ENCODE peak calls at places on chromosomes 7 and 10, in nine cellular contexts. Z is activated naive CD8-positive, alpha-beta T cell treated with anti-CD3 and anti-CD28 coated beads, Interleukin-2, amount 50 U/mL, for 24 hours; D is activated CD8-positive, alpha-beta memory T cell treated with anti-CD3 and anti-CD28 coated beads, Interleukin-2, amount 50 U/mL, for 48 hours; A is hepatic stellate cell; H is AG09319; N is NCI-H526 treated with DMSO at 0.1 percent for 48 hours; X is fibroblast of pulmonary artery; U is psoas muscle; M is NCI-H510A treated with DMSO at 0.1 percent for 48 hours. K is an unnamed sample.

GRCh38 chr10:33901166-33901565 is 566.7 kb upstream of the NRP1 start:
- DNase-seq in U (no peak), A (peak; percentile 27), Z (no peak), X (peak; percentile 69), D (no peak), N (no peak), H (peak; percentile 67), M (no peak), K (no peak)

GRCh38 chr7:106681815-106682495 is 21.0 kb upstream of the CCDC71L start:
- DNase-seq in U (no peak), X (peak; percentile 72), A (peak; percentile 61), H (no peak), D (no peak), M (no peak), Z (no peak), N (no peak), K (no peak)

GRCh38 chr10:116184448-116184794 is 88.6 kb downstream of the GFRA1 start:
- DNase-seq in U (no peak), D (no peak), Z (no peak), X (no peak), M (no peak), A (no peak), H (no peak), N (no peak), K (no peak)

GRCh38 chr10:12849351-12850181 is 151.9 kb downstream of the CCDC3 start:
- DNase-seq in U (no peak), H (no peak), N (no peak), M (peak; percentile 12), Z (no peak), D (no peak), A (no peak), X (peak; percentile 14), K (peak; percentile 30)

GRCh38 chr10:131743190-131744151 is 157.3 kb upstream of the PPP2R2D start:
- DNase-seq in M (no peak), D (peak; percentile 40), N (no peak), X (no peak), U (no peak), H (no peak), A (no peak), Z (peak; percentile 30), K (no peak)

GRCh38 chr10:12503311-12503710 is 154.0 kb downstream of the CAMK1D start:
- DNase-seq in N (peak; percentile 62), A (no peak), M (peak; percentile 90), Z (no peak), U (no peak), H (no peak), D (peak; percentile 20), X (no peak), K (peak; percentile 95)

GRCh38 chr7:44587843-44588711 is 6.0 kb upstream of the TMED4 start:
- DNase-seq in D (no peak), X (peak; percentile 81), H (no peak), U (no peak), Z (peak; percentile 59), A (no peak), N (peak; percentile 52), M (peak; percentile 52), K (peak; percentile 36)

GRCh38 chr10:73655257-73655989 is 406 bp downstream of the SYNPO2L start:
- DNase-seq in N (no peak), D (no peak), U (no peak), X (no peak), A (no peak), M (no peak), Z (no peak), H (no peak), K (no peak)

GRCh38 chr10:91909178-91909677 is at the start of gene FGFBP3:
- DNase-seq in Z (peak; percentile 51), H (no peak), A (no peak), M (peak; percentile 91), N (peak; percentile 53), U (no peak), X (peak; percentile 51), D (peak; percentile 60), K (peak; percentile 84)

GRCh38 chr10:88270061-88270808 is 312.9 kb downstream of the RNLS start:
- DNase-seq in M (no peak), Z (no peak), H (no peak), D (no peak), U (no peak), X (no peak), N (no peak), A (no peak), K (no peak)

GRCh38 chr7:142516038-142516501 is 233.2 kb upstream of the PRSS1 start:
- DNase-seq in N (peak; percentile 71), D (no peak), Z (no peak), X (peak; percentile 79), A (peak; percentile 39), M (no peak), H (peak; percentile 50), U (no peak), K (peak; percentile 21)

GRCh38 chr10:9807848-9808247 is 1209.8 kb upstream of the CELF2 start:
- DNase-seq in U (no peak), H (no peak), M (no peak), A (no peak), X (no peak), N (no peak), D (no peak), Z (no peak), K (no peak)

GRCh38 chr7:1668486-1668931 is 1.6 kb upstream of the ELFN1 start:
- DNase-seq in N (no peak), D (peak; percentile 57), H (no peak), A (no peak), M (peak; percentile 14), X (no peak), Z (no peak), U (peak; percentile 13), K (no peak)

GRCh38 chr7:117112640-117113039 is 159.3 kb downstream of the ST7 start:
- DNase-seq in Z (no peak), M (no peak), D (no peak), A (no peak), H (no peak), X (no peak), N (no peak), U (no peak), K (peak; percentile 52)

GRCh38 chr10:28939352-28940157 is 262.2 kb downstream of the BAMBI start:
- DNase-seq in U (peak; percentile 51), H (no peak), A (peak; percentile 68), X (peak; percentile 98), N (peak; percentile 5), Z (no peak), M (peak; percentile 79), D (no peak), K (peak; percentile 100)

GRCh38 chr10:12499587-12499986 is 150.2 kb downstream of the CAMK1D start:
- DNase-seq in N (no peak), A (no peak), Z (no peak), H (no peak), U (no peak), X (no peak), M (no peak), D (no peak), K (no peak)

GRCh38 chr7:66070222-66070621 is 5.4 kb upstream of the ASL start:
- DNase-seq in A (no peak), M (no peak), U (no peak), D (no peak), X (no peak), H (no peak), N (no peak), Z (no peak), K (no peak)

GRCh38 chr10:79060641-79061255 is 8.0 kb upstream of the ZMIZ1 start:
- DNase-seq in X (no peak), H (no peak), N (no peak), M (no peak), U (peak; percentile 4), D (no peak), A (no peak), Z (no peak), K (no peak)

GRCh38 chr7:54878339-54878738 is 119.3 kb upstream of the SEC61G start:
- DNase-seq in N (no peak), M (no peak), X (peak; percentile 23), U (no peak), Z (no peak), H (no peak), D (no peak), A (no peak), K (no peak)

GRCh38 chr7:91242097-91242846 is 22.0 kb upstream of the FZD1 start:
- DNase-seq in H (no peak), Z (no peak), D (no peak), U (no peak), X (peak; percentile 27), A (no peak), M (peak; percentile 20), N (no peak), K (no peak)

GRCh38 chr10:122368502-122369254 is 5.8 kb upstream of the PLEKHA1 start:
- DNase-seq in X (peak; percentile 20), N (no peak), U (no peak), Z (no peak), M (no peak), A (no peak), D (no peak), H (no peak), K (peak; percentile 81)

GRCh38 chr10:74114041-74114448 is 36.6 kb downstream of the AP3M1 start:
- DNase-seq in X (no peak), D (no peak), M (no peak), H (no peak), U (no peak), A (no peak), N (no peak), Z (no peak), K (no peak)

GRCh38 chr10:9229702-9230101 is 1175.2 kb downstream of the GATA3 start:
- DNase-seq in U (no peak), X (no peak), A (no peak), M (no peak), N (no peak), D (no peak), Z (peak; percentile 11), H (no peak), K (no peak)

GRCh38 chr10:81831060-81831459 is 43.9 kb upstream of the NRG3 start:
- DNase-seq in U (no peak), A (no peak), D (no peak), Z (no peak), X (no peak), M (no peak), N (no peak), H (no peak), K (no peak)

GRCh38 chr7:55641811-55642210 is 69.5 kb upstream of the VOPP1 start:
- DNase-seq in H (no peak), N (no peak), U (no peak), Z (no peak), M (no peak), D (no peak), A (no peak), X (no peak), K (no peak)

GRCh38 chr7:18109762-18110161 is 82.1 kb upstream of the PRPS1L1 start:
- DNase-seq in N (no peak), M (no peak), U (no peak), Z (no peak), A (peak; percentile 34), X (peak; percentile 35), D (no peak), H (no peak), K (no peak)

GRCh38 chr7:70569335-70569819 is 562.6 kb upstream of the GALNT17 start:
- DNase-seq in U (no peak), Z (no peak), M (peak; percentile 14), H (no peak), N (peak; percentile 28), D (no peak), X (no peak), A (no peak), K (peak; percentile 87)

GRCh38 chr7:131431289-131431688 is 103.6 kb downstream of the MKLN1 start:
- DNase-seq in N (no peak), H (no peak), A (no peak), X (peak; percentile 44), M (peak; percentile 74), U (peak; percentile 29), D (no peak), Z (no peak), K (peak; percentile 64)

GRCh38 chr10:51700228-51700835 is 937 bp upstream of the CSTF2T start:
- DNase-seq in N (no peak), H (no peak), M (peak; percentile 81), D (no peak), X (peak; percentile 76), A (no peak), U (no peak), Z (peak; percentile 27), K (peak; percentile 47)

GRCh38 chr10:14688606-14689005 is 86.1 kb downstream of the FAM107B start:
- DNase-seq in M (no peak), X (peak; percentile 63), D (no peak), U (no peak), Z (no peak), A (no peak), H (no peak), N (no peak), K (no peak)

GRCh38 chr10:6273351-6273750 is 70.6 kb downstream of the PFKFB3 start:
- DNase-seq in H (no peak), Z (no peak), M (no peak), U (no peak), X (no peak), D (no peak), A (no peak), N (no peak), K (no peak)

K was measured in NCI-H146.